ENCODE peak calls at places on chromosomes 3 and 15, in seven cellular contexts. One of them, this sample, is unnamed.

GRCh38 chr3:124373524-124373923 is 356.7 kb upstream of the UMPS start:
- DNase-seq in heart left ventricle: no peak
- DNase-seq in CD4-positive, alpha-beta T cell: no peak
- DNase-seq in HFFc6: no peak
- DNase-seq in B cell: no peak
- DNase-seq in AG09309: no peak
- DNase-seq in heart right ventricle: no peak
- DNase-seq in this sample: peak

GRCh38 chr3:32901005-32901932 is 50.2 kb upstream of the CCR4 start:
- DNase-seq in heart left ventricle: no peak
- DNase-seq in CD4-positive, alpha-beta T cell: no peak
- DNase-seq in HFFc6: no peak
- DNase-seq in B cell: no peak
- DNase-seq in AG09309: peak
- DNase-seq in heart right ventricle: no peak
- DNase-seq in this sample: no peak

GRCh38 chr3:171774516-171774915 is 35.8 kb downstream of the PLD1 start:
- DNase-seq in heart left ventricle: no peak
- DNase-seq in CD4-positive, alpha-beta T cell: no peak
- DNase-seq in HFFc6: no peak
- DNase-seq in B cell: no peak
- DNase-seq in AG09309: no peak
- DNase-seq in heart right ventricle: no peak
- DNase-seq in this sample: no peak

GRCh38 chr15:29172742-29173725 is 96.6 kb downstream of the NSMCE3 start:
- DNase-seq in heart left ventricle: no peak
- DNase-seq in CD4-positive, alpha-beta T cell: no peak
- DNase-seq in HFFc6: no peak
- DNase-seq in B cell: no peak
- DNase-seq in AG09309: no peak
- DNase-seq in heart right ventricle: no peak
- DNase-seq in this sample: no peak

GRCh38 chr3:177883957-177884356 is 652.3 kb upstream of the KCNMB2 start:
- DNase-seq in heart left ventricle: no peak
- DNase-seq in CD4-positive, alpha-beta T cell: no peak
- DNase-seq in HFFc6: no peak
- DNase-seq in B cell: no peak
- DNase-seq in AG09309: no peak
- DNase-seq in heart right ventricle: no peak
- DNase-seq in this sample: peak

GRCh38 chr3:113245775-113246174 is 34.4 kb downstream of the BOC start:
- DNase-seq in heart left ventricle: peak
- DNase-seq in CD4-positive, alpha-beta T cell: no peak
- DNase-seq in HFFc6: no peak
- DNase-seq in B cell: no peak
- DNase-seq in AG09309: no peak
- DNase-seq in heart right ventricle: peak
- DNase-seq in this sample: no peak

GRCh38 chr15:53752406-53752805 is 7.1 kb downstream of the WDR72 start:
- DNase-seq in heart left ventricle: no peak
- DNase-seq in CD4-positive, alpha-beta T cell: no peak
- DNase-seq in HFFc6: no peak
- DNase-seq in B cell: no peak
- DNase-seq in AG09309: no peak
- DNase-seq in heart right ventricle: no peak
- DNase-seq in this sample: no peak

GRCh38 chr3:150078983-150079739 is 108.5 kb upstream of the PFN2 start:
- DNase-seq in heart left ventricle: no peak
- DNase-seq in CD4-positive, alpha-beta T cell: no peak
- DNase-seq in HFFc6: peak
- DNase-seq in B cell: no peak
- DNase-seq in AG09309: peak
- DNase-seq in heart right ventricle: no peak
- DNase-seq in this sample: no peak

GRCh38 chr3:150635526-150635925 is 32.4 kb downstream of the SELENOT start:
- DNase-seq in heart left ventricle: no peak
- DNase-seq in CD4-positive, alpha-beta T cell: no peak
- DNase-seq in HFFc6: no peak
- DNase-seq in B cell: no peak
- DNase-seq in AG09309: no peak
- DNase-seq in heart right ventricle: no peak
- DNase-seq in this sample: peak

GRCh38 chr3:193808317-193808716 is 215.3 kb downstream of the OPA1 start:
- DNase-seq in heart left ventricle: no peak
- DNase-seq in CD4-positive, alpha-beta T cell: no peak
- DNase-seq in HFFc6: no peak
- DNase-seq in B cell: no peak
- DNase-seq in AG09309: no peak
- DNase-seq in heart right ventricle: no peak
- DNase-seq in this sample: no peak

GRCh38 chr3:46917257-46917656 is 39.7 kb downstream of the PTH1R start:
- DNase-seq in heart left ventricle: no peak
- DNase-seq in CD4-positive, alpha-beta T cell: no peak
- DNase-seq in HFFc6: no peak
- DNase-seq in B cell: peak
- DNase-seq in AG09309: no peak
- DNase-seq in heart right ventricle: no peak
- DNase-seq in this sample: no peak

GRCh38 chr15:98954411-98954810 is 53.2 kb downstream of the PGPEP1L start:
- DNase-seq in heart left ventricle: peak
- DNase-seq in CD4-positive, alpha-beta T cell: no peak
- DNase-seq in HFFc6: peak
- DNase-seq in B cell: no peak
- DNase-seq in AG09309: peak
- DNase-seq in heart right ventricle: peak
- DNase-seq in this sample: no peak

GRCh38 chr3:133475245-133476010 is 75.6 kb downstream of the BFSP2 start:
- DNase-seq in heart left ventricle: no peak
- DNase-seq in CD4-positive, alpha-beta T cell: no peak
- DNase-seq in HFFc6: no peak
- DNase-seq in B cell: peak
- DNase-seq in AG09309: no peak
- DNase-seq in heart right ventricle: no peak
- DNase-seq in this sample: peak

GRCh38 chr15:101551696-101552591 is 62.4 kb upstream of the PCSK6 start:
- DNase-seq in heart left ventricle: no peak
- DNase-seq in CD4-positive, alpha-beta T cell: no peak
- DNase-seq in HFFc6: no peak
- DNase-seq in B cell: no peak
- DNase-seq in AG09309: no peak
- DNase-seq in heart right ventricle: no peak
- DNase-seq in this sample: no peak

GRCh38 chr3:191334359-191334893 is 4.1 kb upstream of the UTS2B start:
- DNase-seq in heart left ventricle: no peak
- DNase-seq in CD4-positive, alpha-beta T cell: no peak
- DNase-seq in HFFc6: no peak
- DNase-seq in B cell: no peak
- DNase-seq in AG09309: no peak
- DNase-seq in heart right ventricle: no peak
- DNase-seq in this sample: no peak

GRCh38 chr3:73490453-73491311 is 134.1 kb downstream of the PDZRN3 start:
- DNase-seq in heart left ventricle: peak
- DNase-seq in CD4-positive, alpha-beta T cell: no peak
- DNase-seq in HFFc6: peak
- DNase-seq in B cell: no peak
- DNase-seq in AG09309: no peak
- DNase-seq in heart right ventricle: peak
- DNase-seq in this sample: no peak

GRCh38 chr15:67385971-67386370 is 131.4 kb downstream of the IQCH start:
- DNase-seq in heart left ventricle: no peak
- DNase-seq in CD4-positive, alpha-beta T cell: no peak
- DNase-seq in HFFc6: no peak
- DNase-seq in B cell: no peak
- DNase-seq in AG09309: no peak
- DNase-seq in heart right ventricle: no peak
- DNase-seq in this sample: no peak
- TF ChIP-seq CTCF in heart left ventricle: no peak
- TF ChIP-seq CTCF in CD4-positive, alpha-beta T cell: no peak
- TF ChIP-seq CTCF in HFFc6: peak
- TF ChIP-seq CTCF in B cell: no peak
- TF ChIP-seq CTCF in AG09309: peak
- TF ChIP-seq CTCF in heart right ventricle: no peak
- TF ChIP-seq CTCF in this sample: no peak

DNA sequence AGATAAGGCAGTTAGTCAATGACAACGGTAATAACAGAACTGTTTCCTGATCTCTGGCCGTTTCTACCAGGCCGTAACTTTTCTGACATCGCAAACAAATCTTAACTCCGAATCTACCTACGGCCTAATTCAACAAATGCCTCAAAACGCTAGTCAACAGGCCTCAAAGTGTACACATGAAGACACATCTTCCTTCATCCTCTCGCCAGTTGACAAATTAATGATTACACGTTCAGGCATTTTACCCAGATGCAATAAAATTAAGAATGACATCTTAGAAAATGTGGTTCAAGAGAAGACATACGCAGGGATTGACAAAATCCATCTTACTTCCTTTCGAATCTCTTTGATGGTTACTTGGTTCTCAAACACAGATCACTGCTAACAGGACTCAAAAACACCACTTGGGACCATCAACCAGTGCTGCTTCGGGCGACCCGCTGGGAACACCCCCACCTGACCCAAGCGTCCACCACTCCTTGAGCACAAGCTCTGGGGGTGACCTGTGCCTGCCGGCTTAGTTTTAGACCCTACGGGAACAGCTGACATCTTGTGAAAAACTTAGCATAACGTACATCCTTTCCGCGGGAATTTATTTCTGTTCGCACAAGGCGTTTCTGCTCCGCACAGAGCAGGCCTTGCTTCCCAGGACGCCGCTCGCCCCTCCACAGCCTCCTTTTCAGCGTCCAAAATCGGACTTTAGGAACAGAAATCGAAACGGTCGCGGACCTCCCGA is 1.3 kb downstream of the SFMBT1 start:
- DNase-seq in heart left ventricle: peak
- DNase-seq in CD4-positive, alpha-beta T cell: peak
- DNase-seq in HFFc6: peak
- DNase-seq in B cell: peak
- DNase-seq in AG09309: no peak
- DNase-seq in heart right ventricle: peak
- DNase-seq in this sample: peak
- TF ChIP-seq CTCF in heart left ventricle: no peak
- TF ChIP-seq CTCF in CD4-positive, alpha-beta T cell: no peak
- TF ChIP-seq CTCF in HFFc6: no peak
- TF ChIP-seq CTCF in B cell: no peak
- TF ChIP-seq CTCF in AG09309: no peak
- TF ChIP-seq CTCF in heart right ventricle: no peak
- TF ChIP-seq CTCF in this sample: no peak

GRCh38 chr3:63661242-63661641 is 8.8 kb downstream of the SNTN start:
- DNase-seq in heart left ventricle: no peak
- DNase-seq in CD4-positive, alpha-beta T cell: no peak
- DNase-seq in HFFc6: no peak
- DNase-seq in B cell: no peak
- DNase-seq in AG09309: no peak
- DNase-seq in heart right ventricle: no peak
- DNase-seq in this sample: no peak
- TF ChIP-seq CTCF in heart left ventricle: no peak
- TF ChIP-seq CTCF in CD4-positive, alpha-beta T cell: no peak
- TF ChIP-seq CTCF in HFFc6: peak
- TF ChIP-seq CTCF in B cell: no peak
- TF ChIP-seq CTCF in AG09309: peak
- TF ChIP-seq CTCF in heart right ventricle: no peak
- TF ChIP-seq CTCF in this sample: no peak

GRCh38 chr3:86984271-86984670 is 6.7 kb downstream of the VGLL3 start:
- DNase-seq in heart left ventricle: no peak
- DNase-seq in CD4-positive, alpha-beta T cell: no peak
- DNase-seq in HFFc6: peak
- DNase-seq in B cell: no peak
- DNase-seq in AG09309: no peak
- DNase-seq in heart right ventricle: no peak
- DNase-seq in this sample: no peak
- TF ChIP-seq CTCF in heart left ventricle: no peak
- TF ChIP-seq CTCF in CD4-positive, alpha-beta T cell: no peak
- TF ChIP-seq CTCF in HFFc6: no peak
- TF ChIP-seq CTCF in B cell: no peak
- TF ChIP-seq CTCF in AG09309: no peak
- TF ChIP-seq CTCF in heart right ventricle: no peak
- TF ChIP-seq CTCF in this sample: no peak

GRCh38 chr15:41018534-41018933 is 65.3 kb downstream of the CHAC1 start:
- DNase-seq in heart left ventricle: peak
- DNase-seq in CD4-positive, alpha-beta T cell: no peak
- DNase-seq in HFFc6: no peak
- DNase-seq in B cell: no peak
- DNase-seq in AG09309: no peak
- DNase-seq in heart right ventricle: peak
- DNase-seq in this sample: no peak
- TF ChIP-seq CTCF in heart left ventricle: peak
- TF ChIP-seq CTCF in CD4-positive, alpha-beta T cell: no peak
- TF ChIP-seq CTCF in HFFc6: no peak
- TF ChIP-seq CTCF in B cell: no peak
- TF ChIP-seq CTCF in AG09309: peak
- TF ChIP-seq CTCF in heart right ventricle: peak
- TF ChIP-seq CTCF in this sample: peak

GRCh38 chr3:129343643-129344360 is 65.1 kb downstream of the HMCES start:
- DNase-seq in heart left ventricle: no peak
- DNase-seq in CD4-positive, alpha-beta T cell: peak
- DNase-seq in HFFc6: no peak
- DNase-seq in B cell: no peak
- DNase-seq in AG09309: no peak
- DNase-seq in heart right ventricle: no peak
- DNase-seq in this sample: peak
- TF ChIP-seq CTCF in heart left ventricle: peak
- TF ChIP-seq CTCF in CD4-positive, alpha-beta T cell: peak
- TF ChIP-seq CTCF in HFFc6: peak
- TF ChIP-seq CTCF in B cell: peak
- TF ChIP-seq CTCF in AG09309: peak
- TF ChIP-seq CTCF in heart right ventricle: peak
- TF ChIP-seq CTCF in this sample: peak

GRCh38 chr3:185270262-185270955 is 16.6 kb upstream of the EHHADH start:
- DNase-seq in heart left ventricle: no peak
- DNase-seq in CD4-positive, alpha-beta T cell: no peak
- DNase-seq in HFFc6: peak
- DNase-seq in B cell: no peak
- DNase-seq in AG09309: no peak
- DNase-seq in heart right ventricle: no peak
- DNase-seq in this sample: no peak
- TF ChIP-seq CTCF in heart left ventricle: no peak
- TF ChIP-seq CTCF in CD4-positive, alpha-beta T cell: no peak
- TF ChIP-seq CTCF in HFFc6: peak
- TF ChIP-seq CTCF in B cell: no peak
- TF ChIP-seq CTCF in AG09309: peak
- TF ChIP-seq CTCF in heart right ventricle: peak
- TF ChIP-seq CTCF in this sample: peak

GRCh38 chr15:74844319-74845207 is 1.6 kb upstream of the ULK3 start:
- DNase-seq in heart left ventricle: no peak
- DNase-seq in CD4-positive, alpha-beta T cell: no peak
- DNase-seq in HFFc6: no peak
- DNase-seq in B cell: no peak
- DNase-seq in AG09309: no peak
- DNase-seq in heart right ventricle: no peak
- DNase-seq in this sample: no peak
- TF ChIP-seq CTCF in heart left ventricle: no peak
- TF ChIP-seq CTCF in CD4-positive, alpha-beta T cell: no peak
- TF ChIP-seq CTCF in HFFc6: no peak
- TF ChIP-seq CTCF in B cell: no peak
- TF ChIP-seq CTCF in AG09309: no peak
- TF ChIP-seq CTCF in heart right ventricle: no peak
- TF ChIP-seq CTCF in this sample: no peak

DNA sequence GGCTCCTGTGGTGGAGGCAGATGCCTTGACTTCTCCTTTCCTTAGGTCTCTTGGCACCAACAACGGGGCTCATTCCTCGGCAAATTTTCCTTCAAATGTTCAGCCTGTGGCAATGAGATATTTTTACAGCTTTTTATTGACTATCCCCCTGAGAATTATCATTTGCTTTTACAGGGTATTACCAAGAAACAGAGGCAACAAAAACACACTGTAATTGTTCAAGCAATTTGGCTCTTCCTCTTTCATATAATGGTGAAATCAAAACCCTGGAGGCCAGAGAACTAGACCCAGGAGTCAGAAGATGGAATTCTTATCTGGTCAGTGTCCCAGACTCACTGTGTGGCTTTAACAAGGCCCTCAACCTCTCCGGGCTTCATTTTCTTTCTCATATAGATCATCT is 40.1 kb downstream of the TRIM42 start:
- DNase-seq in heart left ventricle: no peak
- DNase-seq in CD4-positive, alpha-beta T cell: no peak
- DNase-seq in HFFc6: no peak
- DNase-seq in B cell: no peak
- DNase-seq in AG09309: no peak
- DNase-seq in heart right ventricle: no peak
- DNase-seq in this sample: no peak
- TF ChIP-seq CTCF in heart left ventricle: no peak
- TF ChIP-seq CTCF in CD4-positive, alpha-beta T cell: no peak
- TF ChIP-seq CTCF in HFFc6: no peak
- TF ChIP-seq CTCF in B cell: no peak
- TF ChIP-seq CTCF in AG09309: no peak
- TF ChIP-seq CTCF in heart right ventricle: no peak
- TF ChIP-seq CTCF in this sample: no peak